ENCODE peak calls at places on chromosomes 13 and 19, in four cellular contexts. H, T, L and V are unnamed samples.

GRCh38 chr19:40219721-40220276 is 1.6 kb upstream of the TTC9B start:
- DNase-seq in H (no peak), T (no peak), L (peak), V (peak)

GRCh38 chr19:5397804-5398692 is 57.2 kb upstream of the ZNRF4 start:
- DNase-seq in H (no peak), T (no peak), L (peak), V (peak)

GRCh38 chr13:48184260-48184659 is 48.7 kb upstream of the ITM2B start:
- DNase-seq in H (no peak), T (no peak), L (no peak), V (no peak)

GRCh38 chr19:54172764-54173699 is at the start of gene TMC4:
- DNase-seq in H (no peak), T (no peak), L (no peak), V (no peak)

GRCh38 chr19:51016798-51017683 is 2.5 kb downstream of the KLK10 start:
- DNase-seq in H (no peak), T (no peak), L (peak), V (no peak)

GRCh38 chr19:13597625-13598024 is 91.3 kb upstream of the CACNA1A start:
- DNase-seq in H (peak), T (no peak), L (peak), V (peak)

GRCh38 chr13:60351816-60352215 is 45.2 kb upstream of the TDRD3 start:
- DNase-seq in H (no peak), T (no peak), L (no peak), V (peak)

GRCh38 chr13:26619321-26619720 is 61.8 kb downstream of the WASF3 start:
- DNase-seq in H (peak), T (peak), L (peak), V (peak)

GRCh38 chr19:33905937-33906577 is 109.4 kb downstream of the KCTD15 start:
- DNase-seq in H (no peak), T (no peak), L (peak), V (no peak)

GRCh38 chr19:8252922-8253589 is 43.9 kb downstream of the CERS4 start:
- DNase-seq in H (no peak), T (peak), L (peak), V (peak)

GRCh38 chr13:111429064-111429558 is 108.7 kb downstream of the TEX29 start:
- DNase-seq in H (no peak), T (peak), L (peak), V (peak)

GRCh38 chr13:49993666-49994065 is 3.2 kb upstream of the TRIM13 start:
- DNase-seq in H (no peak), T (no peak), L (no peak), V (no peak)

GRCh38 chr19:16739546-16739945 is 19.9 kb downstream of the NWD1 start:
- DNase-seq in H (no peak), T (no peak), L (peak), V (no peak)

GRCh38 chr19:1364070-1364719 is 19.5 kb upstream of the NDUFS7 start:
- DNase-seq in H (no peak), T (no peak), L (no peak), V (no peak)

GRCh38 chr19:14370169-14370998 is 10.9 kb upstream of the ADGRE5 start:
- DNase-seq in H (no peak), T (no peak), L (no peak), V (no peak)

GRCh38 chr19:14516746-14517438 is 1.3 kb downstream of the DNAJB1 start:
- DNase-seq in H (no peak), T (no peak), L (no peak), V (no peak)

GRCh38 chr13:31670831-31671617 is 68.3 kb upstream of the RXFP2 start:
- DNase-seq in H (no peak), T (no peak), L (no peak), V (no peak)

GRCh38 chr13:75513271-75513670 is 24.4 kb downstream of the COMMD6 start:
- DNase-seq in H (no peak), T (no peak), L (no peak), V (no peak)

GRCh38 chr19:56837492-56837891 is 3.0 kb downstream of the PEG3 start:
- DNase-seq in H (no peak), T (no peak), L (peak), V (no peak)

GRCh38 chr13:103386341-103386740 is 320.1 kb upstream of the SLC10A2 start:
- DNase-seq in H (no peak), T (no peak), L (peak), V (no peak)

GRCh38 chr13:113837554-113838355 is 26.1 kb downstream of the GAS6 start:
- DNase-seq in H (peak), T (peak), L (peak), V (peak)

GRCh38 chr19:49425178-49425577 is at the start of gene GFY:
- DNase-seq in H (no peak), T (no peak), L (no peak), V (no peak)

GRCh38 chr19:46715620-46716012 is 1.3 kb downstream of the PRKD2 start:
- DNase-seq in H (no peak), T (no peak), L (no peak), V (no peak)

GRCh38 chr19:48321622-48322591 is 3.4 kb upstream of the EMP3 start:
- DNase-seq in H (peak), T (peak), L (peak), V (peak)
- TF ChIP-seq CTCF in H (no peak), T (no peak), L (no peak), V (peak)

DNA sequence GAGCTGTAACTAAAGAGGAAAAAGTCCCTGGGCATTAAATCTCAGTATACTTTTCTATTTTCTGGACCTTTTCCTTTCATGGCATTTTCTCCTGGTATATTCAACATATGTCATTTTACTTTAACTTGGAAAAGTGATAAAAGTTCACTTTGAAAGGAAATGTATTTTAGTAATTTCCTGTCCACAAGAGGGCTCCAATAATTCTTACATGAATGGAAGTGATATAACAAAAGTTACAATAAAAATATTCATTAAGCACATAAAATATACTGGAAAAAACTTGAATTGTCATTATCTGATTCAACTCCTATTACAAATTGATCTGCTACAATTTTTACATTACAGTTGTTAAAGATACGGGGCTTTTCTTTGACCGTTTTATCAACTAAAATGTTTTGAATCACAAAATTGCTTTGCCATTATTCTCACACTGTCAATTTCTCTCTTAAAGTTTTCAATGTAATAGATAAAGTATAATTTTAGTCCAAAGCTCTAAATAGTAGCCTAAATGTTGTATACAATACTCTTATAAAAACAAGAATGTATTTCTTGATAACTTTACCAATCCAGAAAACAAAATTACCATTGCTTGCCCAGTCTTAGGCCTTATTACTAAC is 4.9 kb downstream of the UBL3 start:
- DNase-seq in H (no peak), T (no peak), L (no peak), V (no peak)
- TF ChIP-seq CTCF in H (no peak), T (no peak), L (peak), V (peak)

DNA sequence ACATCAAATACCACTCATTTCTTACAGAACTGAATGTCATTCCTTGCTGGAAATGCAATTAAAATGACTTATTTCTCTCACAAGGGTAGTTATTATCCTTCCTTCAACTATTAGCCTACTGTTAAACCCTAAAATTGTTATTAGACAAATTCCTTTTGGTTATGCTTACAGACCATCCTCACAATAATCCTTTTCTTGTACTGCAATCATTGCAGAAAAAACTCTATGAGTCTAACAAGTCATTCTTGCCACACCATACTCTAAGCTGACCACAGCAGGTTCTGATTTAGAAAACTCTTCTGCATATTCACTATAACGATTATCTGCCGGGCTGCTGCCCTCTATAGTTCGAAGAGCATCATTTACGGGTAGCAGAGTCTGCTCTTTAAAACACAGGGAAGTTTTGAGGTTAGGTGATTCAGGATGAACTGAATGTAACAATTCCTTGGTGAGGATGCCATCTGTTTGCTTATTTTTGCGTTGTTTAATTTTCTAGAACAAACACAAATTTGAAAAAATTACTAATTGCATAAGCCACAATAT is 38.2 kb downstream of the MTMR6 start:
- DNase-seq in H (no peak), T (peak), L (peak), V (peak)
- TF ChIP-seq CTCF in H (peak), T (peak), L (peak), V (peak)

GRCh38 chr13:40208517-40208916 is 457.9 kb downstream of the FOXO1 start:
- DNase-seq in H (no peak), T (no peak), L (no peak), V (no peak)

GRCh38 chr13:40207110-40207478 is 459.3 kb downstream of the FOXO1 start:
- DNase-seq in H (no peak), T (no peak), L (no peak), V (no peak)

GRCh38 chr13:40206241-40207109 is 460.0 kb downstream of the FOXO1 start:
- DNase-seq in H (no peak), T (no peak), L (peak), V (no peak)

GRCh38 chr13:40204246-40204645 is 462.2 kb downstream of the FOXO1 start:
- DNase-seq in H (no peak), T (no peak), L (no peak), V (no peak)

GRCh38 chr13:40205771-40206240 is 460.6 kb downstream of the FOXO1 start:
- DNase-seq in H (no peak), T (no peak), L (no peak), V (no peak)
- TF ChIP-seq CTCF in H (no peak), T (no peak), L (no peak), V (no peak)

GRCh38 chr13:107296804-107297203 is 728.9 kb upstream of the ARGLU1 start:
- DNase-seq in H (no peak), T (no peak), L (no peak), V (no peak)
- TF ChIP-seq CTCF in H (no peak), T (no peak), L (no peak), V (no peak)